ENCODE peak calls at places on chromosomes 16 and 17, in seven cellular contexts. K is mammary epithelial cell; Z is tibial nerve; C is fibroblast of the aortic adventitia; V is heart right ventricle; U is SK-N-SH; S is CD8-positive, alpha-beta T cell. I is an unnamed sample.

GRCh38 chr16:86428729-86429472 is 81.4 kb upstream of the FOXF1 start:
- DNase-seq in K (no peak), Z (no peak), C (no peak), V (no peak), U (no peak), S (no peak), I (no peak)

GRCh38 chr17:27782791-27783206 is 17.5 kb downstream of the NOS2 start:
- DNase-seq in K (no peak), Z (no peak), C (no peak), V (peak; percentile 36), U (peak; percentile 52), S (no peak), I (no peak)

GRCh38 chr17:40538019-40538935 is 27.0 kb downstream of the CCR7 start:
- DNase-seq in K (peak; percentile 85), Z (no peak), C (no peak), V (peak; percentile 78), U (no peak), S (no peak), I (no peak)

GRCh38 chr17:72455562-72455961 is 334.7 kb downstream of the SOX9 start:
- DNase-seq in K (no peak), Z (no peak), C (no peak), V (no peak), U (no peak), S (no peak), I (no peak)

GRCh38 chr17:38628441-38628840 is 22.7 kb upstream of the SRCIN1 start:
- DNase-seq in K (peak; percentile 9), Z (no peak), C (no peak), V (no peak), U (peak; percentile 58), S (no peak), I (no peak)

GRCh38 chr17:57523926-57524634 is 221.0 kb downstream of the CCDC182 start:
- DNase-seq in K (peak; percentile 96), Z (no peak), C (peak; percentile 42), V (peak; percentile 74), U (no peak), S (no peak), I (peak; percentile 54)

GRCh38 chr16:11914759-11915643 is 755 bp downstream of the GSPT1 start:
- DNase-seq in K (peak; percentile 33), Z (no peak), C (peak; percentile 46), V (peak; percentile 53), U (peak; percentile 74), S (peak; percentile 29), I (no peak)

GRCh38 chr17:10622610-10623485 is 34.3 kb downstream of the MYH3 start:
- DNase-seq in K (peak; percentile 92), Z (no peak), C (no peak), V (no peak), U (no peak), S (no peak), I (no peak)

GRCh38 chr17:78759969-78760352 is 22.1 kb downstream of the CYTH1 start:
- DNase-seq in K (no peak), Z (no peak), C (no peak), V (no peak), U (no peak), S (no peak), I (no peak)

GRCh38 chr16:20898938-20899502 is 1.1 kb downstream of the DCUN1D3 start:
- DNase-seq in K (peak; percentile 60), Z (no peak), C (peak; percentile 89), V (no peak), U (no peak), S (no peak), I (no peak)

GRCh38 chr17:68832140-68832871 is 122.9 kb downstream of the ABCA8 start:
- DNase-seq in K (no peak), Z (no peak), C (no peak), V (no peak), U (no peak), S (no peak), I (no peak)
- H3K4me3 ChIP-seq in K (no peak overlapping the region), Z (no peak overlapping the region), C (no peak overlapping the region), V (no peak overlapping the region), U (no peak overlapping the region), S (no peak overlapping the region), I (no peak overlapping the region)

DNA sequence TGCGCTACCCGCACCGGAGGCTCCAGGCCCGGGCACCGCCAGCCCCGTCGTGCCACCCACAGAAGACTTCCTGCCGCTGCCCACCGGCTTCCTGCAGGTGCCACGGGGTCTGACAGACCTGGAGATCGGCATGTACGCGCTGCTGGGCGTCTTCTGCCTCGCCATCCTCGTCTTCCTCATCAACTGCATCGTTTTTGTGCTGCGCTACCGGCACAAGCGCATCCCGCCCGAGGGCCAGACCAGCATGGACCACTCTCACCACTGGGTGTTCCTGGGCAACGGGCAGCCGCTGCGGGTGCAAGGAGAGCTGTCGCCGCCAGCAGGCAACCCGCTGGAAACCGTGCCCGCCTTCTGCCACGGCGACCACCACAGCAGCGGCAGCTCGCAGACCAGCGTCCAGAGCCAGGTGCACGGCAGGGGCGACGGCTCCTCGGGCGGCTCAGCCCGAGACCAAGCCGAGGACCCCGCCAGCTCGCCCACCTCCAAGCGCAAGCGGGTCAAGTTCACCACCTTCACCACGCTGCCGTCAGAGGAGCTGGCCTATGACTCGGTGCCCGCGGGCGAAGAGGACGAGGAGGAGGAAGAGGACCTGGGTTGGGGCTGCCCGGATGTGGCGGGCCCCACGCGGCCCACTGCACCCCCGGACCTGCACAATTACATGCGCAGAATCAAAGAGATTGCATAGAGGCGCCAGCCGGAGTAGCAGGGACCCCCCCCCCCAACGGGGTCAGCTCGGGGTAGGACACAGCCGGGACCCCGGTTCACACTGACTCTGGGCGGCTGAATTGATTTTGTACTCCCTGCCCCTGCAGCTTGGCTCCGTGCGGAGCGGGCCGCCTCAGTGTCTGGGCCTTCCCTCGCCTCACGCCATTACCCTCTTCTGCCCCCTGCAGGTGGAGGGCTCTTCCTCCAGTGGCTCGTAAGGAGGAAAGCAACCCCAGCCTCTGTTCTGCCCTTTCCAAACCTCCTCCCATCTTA is 58.5 kb downstream of the TMEM132E start:
- DNase-seq in K (peak; percentile 32), Z (peak; percentile 40), C (peak; percentile 66), V (peak; percentile 73), U (peak; percentile 92), S (peak; percentile 74), I (no peak)
- TF ChIP-seq CTCF in K (peak; percentile 94), Z (peak; percentile 77), C (peak; percentile 91), V (peak; percentile 85), U (peak; percentile 66), S (peak; percentile 77), I (peak; percentile 74)

DNA sequence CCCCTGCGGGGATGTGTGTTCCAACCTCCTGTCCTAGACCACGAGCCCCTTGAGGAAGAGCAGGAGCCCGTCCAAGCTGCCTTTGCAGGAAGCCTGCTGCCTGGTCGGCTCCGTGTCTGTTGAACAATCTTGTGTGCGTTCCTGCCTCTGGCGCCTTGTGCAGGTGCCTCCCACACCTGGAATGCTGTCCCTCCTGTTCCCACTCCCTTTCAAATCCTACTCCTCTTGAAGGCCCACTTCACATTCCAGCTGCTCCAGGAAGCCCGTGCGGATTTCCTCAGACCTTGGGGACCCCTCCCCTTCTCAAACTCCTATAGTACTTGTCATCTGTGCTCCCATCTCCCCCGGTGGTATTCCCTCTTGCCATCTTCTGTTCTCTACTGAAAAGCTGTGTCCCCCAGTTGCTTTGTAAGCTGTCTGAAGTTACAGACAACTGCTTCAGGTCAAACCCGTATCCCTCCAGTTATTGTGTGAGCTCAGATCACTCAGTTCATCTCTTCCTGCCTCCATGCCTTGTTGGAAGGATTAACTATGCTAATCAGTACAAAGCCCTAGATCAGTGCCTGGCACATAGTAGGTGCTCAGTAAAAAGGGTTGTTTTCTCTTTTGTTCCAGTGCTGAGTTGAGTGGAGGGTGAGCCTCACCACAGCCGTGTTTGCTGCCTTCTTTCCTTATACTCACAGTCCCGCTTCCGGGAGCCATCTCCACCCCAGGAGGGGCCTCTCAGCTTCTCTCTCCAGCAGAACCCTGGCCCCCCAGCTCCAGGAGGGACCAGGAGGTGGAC is 241.8 kb upstream of the CIBAR2 start:
- DNase-seq in K (no peak), Z (no peak), C (no peak), V (no peak), U (no peak), S (no peak), I (no peak)
- H3K4me3 ChIP-seq in K (no peak overlapping the region), Z (no peak overlapping the region), C (no peak overlapping the region), V (no peak overlapping the region), U (no peak overlapping the region), S (no peak overlapping the region), I (no peak overlapping the region)

GRCh38 chr17:47715669-47716325 is 17.2 kb upstream of the TBX21 start:
- DNase-seq in K (no peak), Z (no peak), C (no peak), V (no peak), U (no peak), S (no peak), I (no peak)

GRCh38 chr17:47714773-47715396 is 18.2 kb upstream of the TBX21 start:
- DNase-seq in K (no peak), Z (no peak), C (no peak), V (no peak), U (no peak), S (no peak), I (no peak)

GRCh38 chr17:47716381-47716780 is 16.7 kb upstream of the TBX21 start:
- DNase-seq in K (no peak), Z (no peak), C (no peak), V (no peak), U (no peak), S (no peak), I (no peak)

GRCh38 chr17:47712330-47713023 is 18.5 kb downstream of the TBKBP1 start:
- DNase-seq in K (no peak), Z (no peak), C (no peak), V (no peak), U (no peak), S (no peak), I (no peak)

GRCh38 chr17:47713980-47714689 is 18.9 kb upstream of the TBX21 start:
- DNase-seq in K (no peak), Z (no peak), C (no peak), V (no peak), U (no peak), S (no peak), I (no peak)
- TF ChIP-seq CTCF in K (no peak), Z (no peak), C (no peak), V (no peak), U (no peak), S (no peak), I (no peak)

DNA sequence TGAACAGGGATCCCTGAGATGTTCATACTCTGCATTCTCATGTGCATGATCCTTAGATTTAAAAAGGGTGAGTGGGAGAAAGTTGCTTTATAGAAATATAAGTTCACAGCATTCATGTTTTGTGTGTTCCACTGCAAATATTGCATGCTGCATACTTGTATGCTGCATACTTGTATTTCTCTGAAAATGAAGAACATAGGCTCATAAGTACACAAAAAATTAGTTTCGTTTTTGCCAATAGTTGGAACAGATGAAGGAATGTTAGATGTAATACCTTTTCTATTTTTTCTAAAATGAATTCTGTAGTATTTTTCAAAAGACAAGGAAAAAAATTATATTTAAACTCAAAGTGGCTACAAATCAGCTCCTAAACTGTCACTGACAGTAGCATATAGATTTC is 79.0 kb downstream of the NFAT5 start:
- DNase-seq in K (no peak), Z (no peak), C (peak; percentile 40), V (no peak), U (no peak), S (no peak), I (no peak)
- H3K4me3 ChIP-seq in K (no peak overlapping the region), Z (no peak overlapping the region), C (no peak overlapping the region), V (no peak overlapping the region), U (no peak overlapping the region), S (no peak overlapping the region), I (no peak overlapping the region)

DNA sequence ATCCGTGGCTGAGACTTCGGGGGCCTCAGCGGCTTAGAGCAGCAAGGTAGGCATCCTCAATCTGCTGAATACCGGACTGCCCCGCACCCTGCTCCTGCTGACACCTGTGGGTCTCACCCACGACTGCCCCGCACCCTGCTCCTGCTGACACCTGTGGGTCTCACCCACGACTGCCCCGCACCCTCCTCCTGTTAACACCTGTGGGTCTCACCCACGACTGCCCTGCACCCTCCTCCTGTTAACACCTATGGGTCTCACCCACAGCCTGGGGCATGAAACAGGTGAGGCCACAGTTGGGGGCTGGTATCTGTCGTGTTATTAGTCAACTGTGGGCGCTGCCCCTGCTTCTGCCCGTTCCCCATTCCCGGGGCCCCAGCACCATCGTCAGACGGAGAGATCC is 36.3 kb upstream of the PABPN1L start:
- DNase-seq in K (no peak), Z (no peak), C (no peak), V (no peak), U (no peak), S (no peak), I (no peak)
- TF ChIP-seq CTCF in K (no peak), Z (no peak), C (no peak), V (no peak), U (no peak), S (no peak), I (no peak)